ENCODE peak calls at places on chromosomes 5 and 9, in five cellular contexts. One of them, this sample, is unnamed.

GRCh38 chr9:104177003-104177611 is 83.0 kb downstream of the SMC2 start:
- DNase-seq in neural crest cell: no peak
- DNase-seq in HFF-Myc: no peak
- DNase-seq in Calu3: no peak
- DNase-seq in fibroblast of mammary gland: peak
- DNase-seq in this sample: peak

GRCh38 chr9:116689117-116689516 is 2.0 kb downstream of the TRIM32 start:
- DNase-seq in neural crest cell: no peak
- DNase-seq in HFF-Myc: no peak
- DNase-seq in Calu3: no peak
- DNase-seq in fibroblast of mammary gland: no peak
- DNase-seq in this sample: no peak

GRCh38 chr5:165630211-165630866 is 2124.9 kb downstream of the MAT2B start:
- DNase-seq in neural crest cell: peak
- DNase-seq in HFF-Myc: no peak
- DNase-seq in Calu3: peak
- DNase-seq in fibroblast of mammary gland: peak
- DNase-seq in this sample: peak

GRCh38 chr5:392431-392988 is 50.5 kb upstream of the EXOC3 start:
- DNase-seq in neural crest cell: no peak
- DNase-seq in HFF-Myc: no peak
- DNase-seq in Calu3: no peak
- DNase-seq in fibroblast of mammary gland: no peak
- DNase-seq in this sample: no peak

GRCh38 chr5:38032149-38032548 is 192.3 kb upstream of the GDNF start:
- DNase-seq in neural crest cell: no peak
- DNase-seq in HFF-Myc: no peak
- DNase-seq in Calu3: no peak
- DNase-seq in fibroblast of mammary gland: peak
- DNase-seq in this sample: peak

GRCh38 chr5:132063090-132063911 is 2.8 kb downstream of the IL3 start:
- DNase-seq in neural crest cell: peak
- DNase-seq in HFF-Myc: peak
- DNase-seq in Calu3: peak
- DNase-seq in fibroblast of mammary gland: peak
- DNase-seq in this sample: peak

GRCh38 chr5:104095527-104095926 is 532.9 kb upstream of the NUDT12 start:
- DNase-seq in neural crest cell: no peak
- DNase-seq in HFF-Myc: no peak
- DNase-seq in Calu3: no peak
- DNase-seq in fibroblast of mammary gland: no peak
- DNase-seq in this sample: no peak

GRCh38 chr9:69168709-69169217 is 5.3 kb upstream of the TJP2 start:
- DNase-seq in neural crest cell: no peak
- DNase-seq in HFF-Myc: no peak
- DNase-seq in Calu3: no peak
- DNase-seq in fibroblast of mammary gland: peak
- DNase-seq in this sample: peak

GRCh38 chr9:112072721-112073553 is 102.2 kb downstream of the SUSD1 start:
- DNase-seq in neural crest cell: no peak
- DNase-seq in HFF-Myc: no peak
- DNase-seq in Calu3: no peak
- DNase-seq in fibroblast of mammary gland: peak
- DNase-seq in this sample: peak

GRCh38 chr9:27125030-27125429 is 16.0 kb downstream of the TEK start:
- DNase-seq in neural crest cell: no peak
- DNase-seq in HFF-Myc: peak
- DNase-seq in Calu3: no peak
- DNase-seq in fibroblast of mammary gland: peak
- DNase-seq in this sample: peak

GRCh38 chr5:11046160-11046559 is 285.1 kb upstream of the DAP start:
- DNase-seq in neural crest cell: no peak
- DNase-seq in HFF-Myc: no peak
- DNase-seq in Calu3: no peak
- DNase-seq in fibroblast of mammary gland: peak
- DNase-seq in this sample: no peak
- TF ChIP-seq CTCF in neural crest cell: no peak
- TF ChIP-seq CTCF in HFF-Myc: no peak
- TF ChIP-seq CTCF in Calu3: no peak
- TF ChIP-seq CTCF in fibroblast of mammary gland: no peak
- TF ChIP-seq CTCF in this sample: no peak

GRCh38 chr9:79473704-79474103 is 98.1 kb upstream of the TLE4 start:
- DNase-seq in neural crest cell: no peak
- DNase-seq in HFF-Myc: no peak
- DNase-seq in Calu3: no peak
- DNase-seq in fibroblast of mammary gland: no peak
- DNase-seq in this sample: no peak

GRCh38 chr9:79477241-79477830 is 94.4 kb upstream of the TLE4 start:
- DNase-seq in neural crest cell: no peak
- DNase-seq in HFF-Myc: no peak
- DNase-seq in Calu3: no peak
- DNase-seq in fibroblast of mammary gland: no peak
- DNase-seq in this sample: no peak

GRCh38 chr9:79469164-79469563 is 102.6 kb upstream of the TLE4 start:
- DNase-seq in neural crest cell: no peak
- DNase-seq in HFF-Myc: no peak
- DNase-seq in Calu3: no peak
- DNase-seq in fibroblast of mammary gland: no peak
- DNase-seq in this sample: no peak

GRCh38 chr9:79470957-79471356 is 100.8 kb upstream of the TLE4 start:
- DNase-seq in neural crest cell: no peak
- DNase-seq in HFF-Myc: no peak
- DNase-seq in Calu3: no peak
- DNase-seq in fibroblast of mammary gland: no peak
- DNase-seq in this sample: no peak

DNA sequence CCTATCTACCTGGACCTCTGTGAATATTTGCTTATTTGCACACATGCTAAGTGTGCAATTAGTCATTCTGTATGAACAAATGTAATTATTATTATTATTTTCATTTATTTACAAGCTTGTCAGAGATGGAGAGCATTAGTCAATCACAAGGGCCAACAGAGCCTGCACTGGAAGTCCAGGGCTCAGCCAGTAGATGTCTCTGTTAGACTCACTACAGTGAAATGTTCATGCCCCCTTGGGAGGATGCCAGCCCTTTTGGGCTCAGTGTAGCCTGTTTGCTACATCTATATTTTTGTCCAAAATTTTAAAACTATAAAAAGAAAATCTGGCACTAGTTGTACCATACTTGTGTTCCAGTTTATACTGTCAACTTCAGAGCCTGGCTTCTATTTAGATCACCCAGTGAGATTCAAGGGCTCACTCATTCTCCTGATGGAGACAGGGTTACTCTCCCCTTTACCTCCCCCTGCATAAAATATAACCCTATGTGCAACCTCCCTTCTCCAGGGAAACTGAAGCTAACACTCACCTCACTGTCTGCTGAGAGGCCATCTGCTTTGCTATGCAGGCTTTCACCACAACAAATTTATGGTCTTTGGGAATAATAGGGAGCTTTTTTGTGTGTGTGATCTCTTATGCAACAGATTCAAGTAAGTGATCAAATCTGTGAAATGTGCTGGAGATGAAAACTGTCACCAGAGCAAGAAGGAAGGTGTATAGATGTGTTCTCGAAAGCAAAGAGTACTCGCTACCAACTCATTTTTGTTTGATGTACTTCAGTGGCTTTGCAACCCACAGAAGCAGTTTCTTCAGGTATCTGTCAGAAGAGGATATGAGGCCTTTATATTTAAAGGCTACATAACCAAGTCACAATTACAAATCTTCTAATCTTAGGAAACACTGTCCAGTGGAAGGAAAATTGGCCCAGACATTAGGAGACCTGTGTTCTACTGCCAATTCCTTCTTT is 99.9 kb upstream of the TLE4 start:
- DNase-seq in neural crest cell: no peak
- DNase-seq in HFF-Myc: no peak
- DNase-seq in Calu3: no peak
- DNase-seq in fibroblast of mammary gland: peak
- DNase-seq in this sample: peak
- TF ChIP-seq CTCF in neural crest cell: no peak
- TF ChIP-seq CTCF in HFF-Myc: peak
- TF ChIP-seq CTCF in Calu3: no peak
- TF ChIP-seq CTCF in fibroblast of mammary gland: peak
- TF ChIP-seq CTCF in this sample: peak

GRCh38 chr5:43386960-43387362 is 25.2 kb downstream of the CCL28 start:
- DNase-seq in neural crest cell: no peak
- DNase-seq in HFF-Myc: no peak
- DNase-seq in Calu3: peak
- DNase-seq in fibroblast of mammary gland: peak
- DNase-seq in this sample: peak
- TF ChIP-seq CTCF in neural crest cell: no peak
- TF ChIP-seq CTCF in HFF-Myc: no peak
- TF ChIP-seq CTCF in Calu3: no peak
- TF ChIP-seq CTCF in fibroblast of mammary gland: no peak
- TF ChIP-seq CTCF in this sample: no peak

GRCh38 chr5:151040211-151040747 is 19.9 kb downstream of the GPX3 start:
- DNase-seq in neural crest cell: no peak
- DNase-seq in HFF-Myc: no peak
- DNase-seq in Calu3: no peak
- DNase-seq in fibroblast of mammary gland: peak
- DNase-seq in this sample: peak
- TF ChIP-seq CTCF in neural crest cell: no peak
- TF ChIP-seq CTCF in HFF-Myc: no peak
- TF ChIP-seq CTCF in Calu3: no peak
- TF ChIP-seq CTCF in fibroblast of mammary gland: no peak
- TF ChIP-seq CTCF in this sample: no peak

DNA sequence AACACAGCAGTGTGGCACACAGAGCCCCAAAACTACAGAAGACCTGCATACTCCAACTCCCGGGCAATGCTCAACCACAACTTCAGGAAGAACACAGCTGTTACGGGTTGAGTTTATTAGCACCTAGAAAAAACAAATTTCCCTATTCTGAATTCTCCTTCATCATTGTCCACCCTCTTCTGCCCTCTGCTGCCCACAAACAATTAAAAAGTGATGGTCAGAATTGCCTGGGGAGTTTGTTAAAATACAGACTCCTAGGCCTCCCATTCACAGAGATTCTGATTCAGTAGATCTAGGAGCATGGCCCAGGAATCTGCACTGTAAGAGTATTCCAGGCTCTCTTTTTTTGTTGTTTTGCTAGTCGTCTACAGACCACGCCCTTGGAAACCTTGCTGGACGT is 310.6 kb downstream of the NDUFS4 start:
- DNase-seq in neural crest cell: no peak
- DNase-seq in HFF-Myc: no peak
- DNase-seq in Calu3: no peak
- DNase-seq in fibroblast of mammary gland: no peak
- DNase-seq in this sample: peak
- TF ChIP-seq CTCF in neural crest cell: no peak
- TF ChIP-seq CTCF in HFF-Myc: peak
- TF ChIP-seq CTCF in Calu3: no peak
- TF ChIP-seq CTCF in fibroblast of mammary gland: peak
- TF ChIP-seq CTCF in this sample: peak

This sample was measured in MCF 10A.